ENCODE peak calls at places on chromosome 14, in four cellular contexts. One of them, this sample, is unnamed.

GRCh38 chr14:59277659-59278058 is 89.2 kb downstream of the DAAM1 start:
- DNase-seq in body of pancreas: no peak
- DNase-seq in NCI-H2029: no peak
- DNase-seq in A673: peak
- DNase-seq in this sample: peak

GRCh38 chr14:56160058-56160457 is 41.8 kb downstream of the PELI2 start:
- DNase-seq in body of pancreas: no peak
- DNase-seq in NCI-H2029: no peak
- DNase-seq in A673: peak
- DNase-seq in this sample: no peak

GRCh38 chr14:90674043-90674670 is 142.1 kb downstream of the TTC7B start:
- DNase-seq in body of pancreas: no peak
- DNase-seq in NCI-H2029: no peak
- DNase-seq in A673: no peak
- DNase-seq in this sample: no peak

GRCh38 chr14:99322731-99323599 is 51.0 kb upstream of the BCL11B start:
- DNase-seq in body of pancreas: no peak
- DNase-seq in NCI-H2029: no peak
- DNase-seq in A673: no peak
- DNase-seq in this sample: no peak

GRCh38 chr14:23159516-23159915 is 23.9 kb downstream of the SLC7A8 start:
- DNase-seq in body of pancreas: no peak
- DNase-seq in NCI-H2029: no peak
- DNase-seq in A673: no peak
- DNase-seq in this sample: no peak

GRCh38 chr14:89427426-89428162 is 10.6 kb upstream of the FOXN3 start:
- DNase-seq in body of pancreas: no peak
- DNase-seq in NCI-H2029: no peak
- DNase-seq in A673: no peak
- DNase-seq in this sample: no peak

GRCh38 chr14:64502476-64503183 is 1.0 kb downstream of the ZBTB25 start:
- DNase-seq in body of pancreas: peak
- DNase-seq in NCI-H2029: no peak
- DNase-seq in A673: no peak
- DNase-seq in this sample: peak

GRCh38 chr14:37172936-37173613 is 669 bp upstream of the SLC25A21 start:
- DNase-seq in body of pancreas: no peak
- DNase-seq in NCI-H2029: no peak
- DNase-seq in A673: no peak
- DNase-seq in this sample: no peak

GRCh38 chr14:56745091-56745490 is 65.2 kb downstream of the OTX2 start:
- DNase-seq in body of pancreas: no peak
- DNase-seq in NCI-H2029: no peak
- DNase-seq in A673: peak
- DNase-seq in this sample: no peak

This sample was measured in ACHN.